ENCODE peak calls at places on chromosome 10, in four cellular contexts. R, U, A and G are unnamed samples. For H3K27me3, the result is how much of the 10 kb centered on the place peaks cover.

GRCh38 chr10:235921-236320 is 100.7 kb downstream of the ZMYND11 start:
- DNase-seq in R (no peak), U (no peak), A (no peak), G (no peak)

GRCh38 chr10:60433684-60434083 is 44.0 kb upstream of the ANK3 start:
- DNase-seq in R (no peak), U (no peak), A (no peak), G (no peak)

GRCh38 chr10:47024399-47025252 is 113.4 kb downstream of the PTPN20 start:
- DNase-seq in R (peak), U (peak), A (peak), G (peak)

GRCh38 chr10:6274040-6274439 is 71.3 kb downstream of the PFKFB3 start:
- DNase-seq in R (no peak), U (no peak), A (no peak), G (no peak)

GRCh38 chr10:96586419-96587254 is at the start of gene TM9SF3:
- DNase-seq in R (peak), U (peak), A (peak), G (peak)

GRCh38 chr10:61262486-61263261 is 190.5 kb downstream of the TMEM26 start:
- DNase-seq in R (no peak), U (no peak), A (no peak), G (no peak)

GRCh38 chr10:119335671-119336353 is 128.4 kb downstream of the GRK5 start:
- DNase-seq in R (no peak), U (no peak), A (no peak), G (no peak)

GRCh38 chr10:117130346-117130745 is 7.7 kb downstream of the VAX1 start:
- DNase-seq in R (no peak), U (no peak), A (no peak), G (no peak)

GRCh38 chr10:11901454-11902431 is 78.6 kb downstream of the PROSER2 start:
- DNase-seq in R (peak), U (no peak), A (no peak), G (no peak)

GRCh38 chr10:119518936-119519335 is 23.6 kb downstream of the RGS10 start:
- DNase-seq in R (no peak), U (no peak), A (no peak), G (no peak)

GRCh38 chr10:100744980-100745881 is at the start of gene PAX2:
- DNase-seq in R (no peak), U (no peak), A (no peak), G (no peak)

GRCh38 chr10:1358860-1359598 is 302.8 kb downstream of the WDR37 start:
- DNase-seq in R (no peak), U (no peak), A (no peak), G (no peak)

GRCh38 chr10:43370671-43371215 is 693 bp upstream of the FXYD4 start:
- DNase-seq in R (no peak), U (no peak), A (no peak), G (no peak)

GRCh38 chr10:67119648-67120047 is 193.8 kb downstream of the LRRTM3 start:
- DNase-seq in R (no peak), U (no peak), A (no peak), G (no peak)

GRCh38 chr10:101228682-101229274 is 485 bp downstream of the LBX1 start:
- DNase-seq in R (no peak), U (no peak), A (no peak), G (no peak)

GRCh38 chr10:77892761-77893160 is 33.8 kb downstream of the DLG5 start:
- DNase-seq in R (no peak), U (no peak), A (no peak), G (no peak)

GRCh38 chr10:83164134-83164533 is 975.2 kb upstream of the GHITM start:
- DNase-seq in R (no peak), U (no peak), A (no peak), G (no peak)

GRCh38 chr10:35307297-35307696 is 29.0 kb upstream of the CCNY start:
- DNase-seq in R (peak), U (no peak), A (no peak), G (no peak)

GRCh38 chr10:96516337-96516736 is 2.6 kb upstream of the TLL2 start:
- DNase-seq in R (no peak), U (no peak), A (no peak), G (no peak)

GRCh38 chr10:97407211-97407951 is 6.2 kb upstream of the RRP12 start:
- DNase-seq in R (peak), U (peak), A (no peak), G (peak)

DNA sequence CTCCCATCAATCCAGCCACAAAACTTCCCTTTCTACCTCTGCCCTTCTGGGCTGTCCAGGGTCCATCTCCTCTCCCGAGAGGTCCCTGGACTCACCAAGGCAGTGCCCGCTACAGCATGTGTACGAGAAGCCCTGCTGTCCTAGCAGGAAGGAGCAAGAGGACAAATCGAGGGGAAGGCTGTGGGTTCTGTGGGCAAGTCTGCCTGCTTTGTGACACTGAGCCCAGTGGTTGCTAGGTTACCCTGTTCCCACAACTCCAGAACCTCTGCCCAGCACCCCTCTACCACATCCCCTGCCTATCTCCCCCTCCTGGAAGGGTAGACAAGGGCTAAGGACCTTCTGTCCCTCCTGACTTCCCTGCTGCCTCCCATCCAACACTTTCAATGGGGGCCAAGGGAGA is at the start of gene TBATA:
- DNase-seq in R (no peak), U (no peak), A (no peak), G (no peak)
- H3K27me3 ChIP-seq in R (under half), U (under half), A (under half), G (under half)

DNA sequence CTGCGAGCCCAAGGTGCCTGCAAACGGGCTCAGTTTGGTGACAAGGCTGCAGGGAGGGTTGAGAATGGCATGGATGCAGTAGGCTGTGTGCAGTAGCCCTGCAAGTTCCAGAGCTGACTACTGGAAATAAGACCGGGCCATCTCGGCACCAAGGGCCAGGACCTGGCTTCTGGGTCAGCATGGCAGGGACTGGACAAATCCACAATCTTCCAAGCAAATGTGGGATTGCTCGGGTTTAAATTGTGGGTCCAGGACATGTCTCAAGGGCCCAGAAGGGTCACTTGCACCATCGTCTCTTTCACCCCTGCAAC is 78.0 kb downstream of the GPR26 start:
- DNase-seq in R (no peak), U (no peak), A (no peak), G (no peak)
- H3K27ac ChIP-seq in R (no peak), U (no peak), A (no peak), G (no peak)

DNA sequence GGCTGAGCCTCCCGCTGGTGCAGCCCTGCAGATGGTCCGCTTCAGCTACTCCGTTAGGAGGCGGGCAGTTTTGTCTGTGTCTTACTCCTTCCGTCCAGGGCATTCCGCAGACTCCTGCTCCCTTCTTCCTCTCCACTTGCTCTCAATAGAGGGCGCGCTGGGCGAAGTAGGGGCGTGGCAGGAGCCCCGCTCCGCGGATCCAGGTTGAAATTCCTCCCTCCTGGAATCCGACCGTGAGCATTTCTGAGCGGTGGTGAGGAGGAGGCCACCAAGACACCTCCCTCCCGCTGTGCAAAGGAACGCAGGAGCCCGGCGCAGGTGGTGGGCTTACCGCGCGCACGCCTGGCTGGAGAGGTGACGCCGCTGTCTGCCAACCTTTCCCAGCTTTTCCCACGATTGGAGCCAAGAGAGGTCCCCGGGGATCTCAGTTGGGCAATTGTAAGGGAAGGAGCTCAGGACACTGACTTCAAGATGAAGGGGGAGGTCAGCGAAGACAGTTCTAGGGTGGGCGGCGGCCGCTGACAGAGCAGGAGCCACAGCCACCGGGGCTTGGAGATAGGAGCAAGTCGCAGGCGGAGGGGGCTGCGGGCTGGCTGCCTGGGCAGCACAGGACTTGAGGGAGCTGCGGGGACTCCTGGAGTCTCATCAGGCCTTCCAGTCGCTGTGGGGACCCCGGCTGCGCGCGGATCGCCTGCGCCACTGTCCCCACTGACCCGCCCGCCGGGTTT is 1011.3 kb downstream of the XPNPEP1 start:
- DNase-seq in R (peak), U (no peak), A (peak), G (peak)
- TF ChIP-seq CTCF in R (peak), U (no peak), A (peak), G (peak)

GRCh38 chr10:76051007-76051936 is 619.8 kb downstream of the LRMDA start:
- DNase-seq in R (peak), U (no peak), A (no peak), G (no peak)
- H3K27me3 ChIP-seq in R (under half), U (under half), A (under half), G (under half)

GRCh38 chr10:16987976-16988610 is 141.5 kb downstream of the CUBN start:
- DNase-seq in R (no peak), U (no peak), A (no peak), G (no peak)
- H3K27ac ChIP-seq in R (peak), U (no peak), A (peak), G (peak)

GRCh38 chr10:86137561-86137960 is 229.0 kb downstream of the GRID1 start:
- DNase-seq in R (no peak), U (no peak), A (no peak), G (no peak)

GRCh38 chr10:86141896-86142295 is 224.7 kb downstream of the GRID1 start:
- DNase-seq in R (no peak), U (no peak), A (no peak), G (no peak)

GRCh38 chr10:86135191-86135590 is 231.4 kb downstream of the GRID1 start:
- DNase-seq in R (no peak), U (no peak), A (no peak), G (no peak)

GRCh38 chr10:86138551-86139065 is 228.0 kb downstream of the GRID1 start:
- DNase-seq in R (no peak), U (no peak), A (no peak), G (no peak)

GRCh38 chr10:86139066-86139657 is 227.4 kb downstream of the GRID1 start:
- DNase-seq in R (peak), U (peak), A (no peak), G (no peak)
- TF ChIP-seq CTCF in R (peak), U (peak), A (peak), G (peak)

DNA sequence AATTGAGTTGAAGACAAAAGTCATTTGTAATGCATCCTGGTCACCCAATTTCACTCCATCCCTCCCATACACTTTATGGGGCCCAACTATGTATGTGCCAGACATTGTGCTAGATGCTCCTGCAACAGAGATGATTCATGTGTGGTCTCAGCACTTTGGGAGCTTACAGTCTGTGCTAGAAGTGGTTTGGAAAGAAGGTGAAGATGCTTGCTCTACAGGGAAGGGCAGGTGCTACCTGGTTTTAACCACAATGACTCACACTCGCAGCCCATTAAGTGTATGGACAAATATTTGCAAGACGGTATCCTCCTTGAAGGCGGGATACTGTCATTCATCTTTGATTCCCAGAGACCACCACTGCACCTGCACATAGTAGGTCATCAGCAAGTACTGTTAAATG is 257.6 kb downstream of the OTUD1 start:
- DNase-seq in R (no peak), U (no peak), A (no peak), G (no peak)
- H3K27me3 ChIP-seq in R (half or more), U (under half), A (under half), G (under half)